ENCODE peak calls at places on chromosomes 2 and 18, in seven cellular contexts. R is mesendoderm, Q is H1, V is H9, U is trophoblast cell, E is neuronal stem cell, J is mesenchymal stem cell. K is an unnamed sample.

GRCh38 chr2:150256746-150257145 is 230.7 kb downstream of the RND3 start:
- DNase-seq in R (no peak), Q (no peak), V (no peak), U (no peak), E (no peak), J (no peak), K (peak; percentile 24)

GRCh38 chr2:48454504-48454903 is 75.5 kb upstream of the STON1 start:
- DNase-seq in R (peak; percentile 26), Q (no peak), V (no peak), U (no peak), E (no peak), J (peak; percentile 28), K (peak; percentile 19)

GRCh38 chr2:177143444-177143843 is 69.2 kb upstream of the HNRNPA3 start:
- DNase-seq in R (peak; percentile 66), Q (no peak), V (no peak), U (peak; percentile 16), E (no peak), J (peak; percentile 85), K (peak; percentile 66)

GRCh38 chr2:238378230-238379095 is 48.3 kb upstream of the ASB1 start:
- DNase-seq in R (no peak), Q (no peak), V (no peak), U (no peak), E (no peak), J (no peak), K (no peak)

GRCh38 chr2:101330253-101330921 is 21.9 kb upstream of the RNF149 start:
- DNase-seq in R (peak; percentile 84), Q (no peak), V (peak; percentile 81), U (no peak), E (no peak), J (peak; percentile 15), K (no peak)

GRCh38 chr18:9535430-9535972 is 60.2 kb downstream of the RALBP1 start:
- DNase-seq in R (no peak), Q (no peak), V (no peak), U (peak; percentile 63), E (peak; percentile 6), J (peak; percentile 69), K (peak; percentile 96)

GRCh38 chr2:2849464-2850217 is 518.6 kb upstream of the MYT1L start:
- DNase-seq in R (no peak), Q (no peak), V (no peak), U (no peak), E (no peak), J (no peak), K (no peak)

GRCh38 chr2:24046930-24047702 is at the start of gene WDCP:
- DNase-seq in R (peak; percentile 100), Q (peak; percentile 82), V (peak; percentile 99), U (peak; percentile 97), E (peak; percentile 94), J (peak; percentile 100), K (peak; percentile 99)

GRCh38 chr2:218513676-218514075 is 54.5 kb downstream of the USP37 start:
- DNase-seq in R (no peak), Q (no peak), V (no peak), U (no peak), E (no peak), J (no peak), K (peak; percentile 19)

GRCh38 chr18:31657823-31658669 is 26.3 kb downstream of the B4GALT6 start:
- DNase-seq in R (no peak), Q (no peak), V (no peak), U (peak; percentile 66), E (no peak), J (peak; percentile 23), K (no peak)

GRCh38 chr2:110773470-110773921 is 41.1 kb downstream of the ACOXL start:
- DNase-seq in R (no peak), Q (no peak), V (no peak), U (no peak), E (no peak), J (no peak), K (no peak)

GRCh38 chr2:2839393-2840096 is 508.5 kb upstream of the MYT1L start:
- DNase-seq in R (no peak), Q (no peak), V (peak; percentile 3), U (no peak), E (no peak), J (no peak), K (no peak)

GRCh38 chr2:156430236-156430977 is 5.8 kb upstream of the GPD2 start:
- DNase-seq in R (no peak), Q (no peak), V (no peak), U (no peak), E (no peak), J (peak; percentile 25), K (peak; percentile 40)

GRCh38 chr2:139609109-139609508 is 828.9 kb upstream of the NXPH2 start:
- DNase-seq in R (no peak), Q (no peak), V (no peak), U (no peak), E (no peak), J (no peak), K (no peak)

GRCh38 chr2:41038408-41038807 is 586.5 kb upstream of the SLC8A1 start:
- DNase-seq in R (peak; percentile 42), Q (no peak), V (no peak), U (peak; percentile 63), E (no peak), J (peak; percentile 43), K (peak; percentile 40)

GRCh38 chr2:20637147-20637546 is 13.8 kb downstream of the HS1BP3 start:
- DNase-seq in R (no peak), Q (no peak), V (no peak), U (no peak), E (no peak), J (no peak), K (no peak)

GRCh38 chr2:163345795-163346573 is 389.8 kb downstream of the FIGN start:
- DNase-seq in R (peak; percentile 86), Q (no peak), V (no peak), U (peak; percentile 25), E (peak; percentile 65), J (peak; percentile 72), K (peak; percentile 50)

GRCh38 chr18:6877288-6877687 is 147.8 kb downstream of the ARHGAP28 start:
- DNase-seq in R (no peak), Q (no peak), V (no peak), U (no peak), E (no peak), J (no peak), K (no peak)

GRCh38 chr18:76923485-76924085 is 101.2 kb downstream of the ZNF236 start:
- DNase-seq in R (peak; percentile 74), Q (peak; percentile 79), V (peak; percentile 65), U (no peak), E (peak; percentile 15), J (peak; percentile 29), K (peak; percentile 17)

GRCh38 chr2:47002480-47003381 is 87.1 kb upstream of the MCFD2 start:
- DNase-seq in R (peak; percentile 87), Q (no peak), V (no peak), U (no peak), E (peak; percentile 71), J (peak; percentile 80), K (no peak)

DNA sequence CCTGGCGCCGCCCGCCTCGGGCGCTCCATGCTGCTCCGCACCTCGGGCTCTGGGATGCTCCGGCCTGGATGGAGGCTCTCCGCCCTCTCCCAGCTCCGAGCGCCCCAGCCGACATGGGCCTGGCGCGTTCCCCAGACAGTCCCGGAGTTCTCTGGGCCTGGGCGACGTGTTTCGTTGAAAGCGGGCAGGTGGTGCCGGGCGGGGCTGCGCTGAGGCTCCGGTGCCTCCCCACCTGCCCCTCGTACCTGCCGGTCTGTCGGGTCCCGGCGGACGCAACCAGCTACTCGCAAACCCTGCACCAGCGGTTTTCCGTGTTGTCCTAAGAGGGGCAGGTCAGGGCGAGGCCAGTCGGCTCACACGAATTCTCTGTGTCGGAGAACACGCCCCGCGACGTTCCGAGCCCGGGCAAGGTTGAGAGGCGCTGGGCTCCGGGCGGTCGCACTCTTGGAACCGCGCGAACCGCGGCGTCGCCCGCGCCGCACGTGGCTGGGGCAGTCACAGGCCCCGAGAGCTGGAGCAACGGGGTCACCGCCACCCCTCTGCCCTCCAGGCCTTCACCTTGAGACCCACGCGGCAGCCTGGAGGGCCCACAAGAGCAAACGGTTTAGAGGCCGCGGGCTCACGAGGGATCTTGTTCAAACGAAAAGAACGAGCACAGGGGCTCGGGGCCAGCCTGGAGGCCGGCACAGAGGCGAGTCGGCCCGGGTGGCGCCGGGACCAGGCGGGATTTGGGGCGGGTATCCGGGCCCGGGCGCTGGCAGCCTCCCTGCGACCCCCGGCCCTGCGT is 4.2 kb upstream of the SIX2 start:
- DNase-seq in R (no peak), Q (peak; percentile 69), V (peak; percentile 59), U (no peak), E (no peak), J (no peak), K (no peak)
- H3K4ac ChIP-seq in R (no peak overlapping the region), Q (no peak overlapping the region), V (no peak overlapping the region), U (no peak overlapping the region), E (no peak overlapping the region), J (no peak overlapping the region), K (no peak overlapping the region)

GRCh38 chr18:74995404-74995737 is 213.6 kb downstream of the PTGR3 start:
- DNase-seq in R (no peak), Q (no peak), V (no peak), U (no peak), E (no peak), J (no peak), K (no peak)
- H3K4ac ChIP-seq in R (no peak overlapping the region), Q (no peak overlapping the region), V (no peak overlapping the region), U (no peak overlapping the region), E (no peak overlapping the region), J (no peak overlapping the region), K (peak overlapping the region; percentile 36)

DNA sequence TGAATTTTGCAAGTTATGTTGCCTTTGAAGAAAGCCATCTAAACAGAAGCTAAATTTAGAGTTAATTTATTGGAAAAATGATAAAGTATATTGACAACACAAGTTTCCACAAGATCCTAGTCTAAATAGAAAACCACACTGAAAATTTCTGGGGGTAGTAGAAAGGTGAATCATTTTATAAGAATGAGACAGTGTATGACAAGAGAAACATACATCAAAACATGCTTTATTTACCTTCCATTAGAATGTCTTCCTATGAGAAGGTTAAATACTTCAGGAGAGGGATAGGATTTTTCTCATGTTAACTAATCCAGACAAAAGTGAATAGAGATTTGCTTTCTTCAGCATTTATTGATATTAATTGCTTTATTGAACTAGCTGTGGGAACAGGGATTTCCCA is 1389.9 kb upstream of the ZEB2 start:
- DNase-seq in R (no peak), Q (no peak), V (no peak), U (no peak), E (no peak), J (no peak), K (peak; percentile 3)
- H3K4ac ChIP-seq in R (no peak overlapping the region), Q (no peak overlapping the region), V (no peak overlapping the region), U (no peak overlapping the region), E (no peak overlapping the region), J (no peak overlapping the region), K (no peak overlapping the region)

GRCh38 chr2:132659331-132659730 is 10.7 kb downstream of the LYPD1 start:
- DNase-seq in R (no peak), Q (no peak), V (no peak), U (no peak), E (no peak), J (no peak), K (no peak)
- H3K4ac ChIP-seq in R (no peak overlapping the region), Q (no peak overlapping the region), V (no peak overlapping the region), U (no peak overlapping the region), E (no peak overlapping the region), J (no peak overlapping the region), K (peak overlapping the region; percentile 27)